ENCODE peak calls at places on chromosomes 3 and 15, in eight cellular contexts. V, Z, W, K, U, G, B and J are unnamed samples.

GRCh38 chr15:77621847-77622211 is 10.9 kb downstream of the LINGO1 start:
- DNase-seq in B (no peak), Z (no peak), K (no peak), U (no peak), V (no peak), W (no peak), G (no peak), J (no peak)

GRCh38 chr15:26098801-26099200 is 235.7 kb upstream of the ATP10A start:
- DNase-seq in G (no peak), V (no peak), Z (no peak), B (no peak), U (no peak), K (no peak), W (no peak), J (no peak)

GRCh38 chr15:101613130-101614000 is 38.8 kb downstream of the TM2D3 start:
- DNase-seq in Z (no peak), W (no peak), B (no peak), K (no peak), V (no peak), G (peak; percentile 26), U (peak; percentile 40), J (peak; percentile 54)

GRCh38 chr3:187020376-187020775 is 90.0 kb downstream of the ST6GAL1 start:
- DNase-seq in G (no peak), Z (no peak), V (no peak), U (no peak), B (no peak), W (no peak), K (no peak), J (no peak)

GRCh38 chr15:80251505-80252280 is at the start of gene CTXND1:
- DNase-seq in U (no peak), K (no peak), B (no peak), G (no peak), V (peak; percentile 78), W (peak; percentile 66), Z (no peak), J (no peak)

GRCh38 chr3:24272408-24272807 is 222.2 kb downstream of the THRB start:
- DNase-seq in U (no peak), Z (no peak), V (no peak), W (no peak), B (peak; percentile 14), K (no peak), G (no peak), J (no peak)

GRCh38 chr3:126465928-126466564 is 9.6 kb downstream of the ZXDC start:
- DNase-seq in G (no peak), K (no peak), U (no peak), V (no peak), B (no peak), W (no peak), Z (no peak), J (no peak)

GRCh38 chr3:11662392-11662990 is 18.8 kb upstream of the VGLL4 start:
- DNase-seq in V (peak; percentile 62), U (no peak), G (no peak), K (peak; percentile 66), Z (no peak), B (no peak), W (no peak), J (peak; percentile 38)

GRCh38 chr15:65921780-65922179 is 52.5 kb downstream of the RAB11A start:
- DNase-seq in V (no peak), G (no peak), B (no peak), U (no peak), Z (no peak), K (no peak), W (no peak), J (no peak)

GRCh38 chr3:186648851-186649250 is 8.7 kb downstream of the FETUB start:
- DNase-seq in U (no peak), B (no peak), V (no peak), G (no peak), K (no peak), Z (no peak), W (no peak), J (no peak)